ENCODE peak calls at places on chromosomes 4 and X, in six cellular contexts. X is fibroblast of mammary gland; V is Jurkat, Clone E6-1; H is AG20443; D is WERI-Rb-1; W is T-cell. P is an unnamed sample.

GRCh38 chr4:179467890-179468289 is 2025.7 kb upstream of the AGA start:
- DNase-seq in H (no peak), D (no peak), W (no peak), V (no peak), X (no peak), P (no peak)

GRCh38 chrX:18133605-18134004 is 87.1 kb downstream of the BEND2 start:
- DNase-seq in X (no peak), H (no peak), D (no peak), W (no peak), V (no peak), P (no peak)

GRCh38 chr4:797066-797465 is 28.9 kb downstream of the CPLX1 start:
- DNase-seq in D (no peak), V (no peak), H (no peak), X (no peak), W (no peak), P (peak)

GRCh38 chr4:37802068-37802666 is 24.3 kb upstream of the PGM2 start:
- DNase-seq in W (no peak), D (peak), V (no peak), X (peak), H (peak), P (peak)

GRCh38 chrX:16786791-16787735 is 797 bp downstream of the TXLNG start:
- DNase-seq in W (peak), V (no peak), H (peak), X (peak), D (peak), P (no peak)

GRCh38 chr4:101621120-101621519 is 169.4 kb upstream of the BANK1 start:
- DNase-seq in H (peak), W (no peak), X (peak), V (no peak), D (no peak), P (no peak)

GRCh38 chr4:98873059-98873458 is 55.9 kb downstream of the EIF4E start:
- DNase-seq in H (peak), W (no peak), D (no peak), X (peak), V (no peak), P (no peak)

GRCh38 chr4:141387299-141387698 is 166.6 kb downstream of the ZNF330 start:
- DNase-seq in X (no peak), V (no peak), H (no peak), W (no peak), D (no peak), P (no peak)

GRCh38 chrX:10769696-10770619 is 149.6 kb upstream of the MID1 start:
- DNase-seq in X (peak), V (peak), D (no peak), W (no peak), H (peak), P (peak)

GRCh38 chr4:81631958-81632439 is 160.3 kb upstream of the RASGEF1B start:
- DNase-seq in W (no peak), V (no peak), X (peak), H (peak), D (no peak), P (no peak)

GRCh38 chrX:110706446-110706845 is 89.2 kb downstream of the CHRDL1 start:
- DNase-seq in H (no peak), D (no peak), W (no peak), X (no peak), V (no peak), P (no peak)

GRCh38 chrX:153651540-153652079 is 4.6 kb downstream of the DUSP9 start:
- DNase-seq in W (no peak), H (no peak), V (no peak), D (peak), X (no peak), P (no peak)

GRCh38 chr4:6855692-6856297 is 53.8 kb upstream of the TBC1D14 start:
- DNase-seq in H (no peak), V (peak), X (peak), W (peak), D (no peak), P (no peak)

GRCh38 chr4:7867701-7868429 is 71.8 kb downstream of the AFAP1 start:
- DNase-seq in V (no peak), W (no peak), D (no peak), X (peak), H (peak), P (no peak)

GRCh38 chrX:40749874-40750273 is 14.5 kb upstream of the MED14 start:
- DNase-seq in D (no peak), X (no peak), W (no peak), H (no peak), V (no peak), P (no peak)

GRCh38 chr4:165461176-165461835 is 82.5 kb downstream of the CPE start:
- DNase-seq in W (no peak), X (peak), V (no peak), H (peak), D (no peak), P (no peak)

GRCh38 chr4:148984951-148985350 is 542.7 kb upstream of the NR3C2 start:
- DNase-seq in X (no peak), D (no peak), W (no peak), V (no peak), H (no peak), P (no peak)